ENCODE peak calls at places on chromosomes 7 and 10, in seven cellular contexts. Q is uterus, A is stomach, E is ovary, P is sigmoid colon, X is esophagus squamous epithelium, N is breast epithelium. G is an unnamed sample.

GRCh38 chr10:13831711-13832110 is 244.9 kb downstream of the PRPF18 start:
- DNase-seq in E (no peak), P (peak), Q (no peak), X (no peak), A (no peak), N (no peak), G (no peak)

GRCh38 chr10:13614530-13615332 is 28.0 kb downstream of the PRPF18 start:
- DNase-seq in E (no peak), X (no peak), A (no peak), Q (no peak), P (no peak), N (peak), G (no peak)

GRCh38 chr7:132395375-132395774 is 180.9 kb downstream of the PLXNA4 start:
- DNase-seq in A (no peak), X (no peak), E (no peak), Q (no peak), P (no peak), N (no peak), G (no peak)

GRCh38 chr10:21769041-21769440 is 234.5 kb downstream of the DNAJC1 start:
- DNase-seq in P (no peak), A (no peak), Q (no peak), X (no peak), N (no peak), E (no peak), G (no peak)

GRCh38 chr7:31192996-31193395 is 140.9 kb downstream of the ADCYAP1R1 start:
- DNase-seq in A (peak), Q (no peak), N (peak), P (no peak), X (no peak), E (peak), G (no peak)

GRCh38 chr7:73577627-73578341 is 595 bp downstream of the TBL2 start:
- DNase-seq in N (no peak), A (no peak), Q (no peak), E (no peak), X (no peak), P (no peak), G (no peak)

GRCh38 chr10:30390207-30390606 is 41.1 kb upstream of the MTPAP start:
- DNase-seq in X (no peak), Q (no peak), E (no peak), N (no peak), P (no peak), A (no peak), G (no peak)

GRCh38 chr10:17651891-17652290 is 7.9 kb downstream of the STAM start:
- DNase-seq in N (no peak), X (no peak), Q (no peak), E (no peak), P (no peak), A (no peak), G (no peak)

GRCh38 chr7:38512704-38513103 is 118.5 kb downstream of the AMPH start:
- DNase-seq in Q (no peak), E (no peak), A (no peak), P (no peak), N (no peak), X (no peak), G (no peak)

GRCh38 chr10:3747248-3747960 is 37.6 kb downstream of the KLF6 start:
- DNase-seq in Q (no peak), X (no peak), E (no peak), N (no peak), A (no peak), P (no peak), G (no peak)

GRCh38 chr7:30114536-30115258 is 20.1 kb upstream of the MTURN start:
- DNase-seq in E (no peak), P (no peak), X (no peak), N (no peak), Q (no peak), A (no peak), G (no peak)

GRCh38 chr7:36207451-36208291 is 54.6 kb downstream of the EEPD1 start:
- DNase-seq in X (no peak), Q (no peak), N (no peak), E (peak), A (peak), P (peak), G (no peak)

GRCh38 chr7:130386876-130387275 is 6.6 kb downstream of the CPA1 start:
- DNase-seq in E (no peak), N (no peak), P (peak), X (no peak), A (no peak), Q (no peak), G (no peak)

GRCh38 chr10:50604823-50605222 is 18.9 kb downstream of the SGMS1 start:
- DNase-seq in P (no peak), A (no peak), N (no peak), X (no peak), Q (no peak), E (no peak), G (no peak)

GRCh38 chr7:39238209-39238869 is 260.6 kb downstream of the POU6F2 start:
- DNase-seq in Q (no peak), A (no peak), E (no peak), N (no peak), X (no peak), P (no peak), G (no peak)

GRCh38 chr10:22252801-22253577 is 35.2 kb upstream of the EBLN1 start:
- DNase-seq in N (no peak), A (peak), P (peak), E (peak), X (no peak), Q (peak), G (no peak)

GRCh38 chr7:123770378-123770777 is 21.6 kb upstream of the WASL start:
- DNase-seq in P (no peak), A (no peak), E (no peak), Q (no peak), N (no peak), X (no peak), G (no peak)

GRCh38 chr7:76265299-76265698 is 37.2 kb upstream of the HSPB1 start:
- DNase-seq in N (no peak), Q (no peak), E (no peak), P (no peak), A (no peak), X (no peak), G (no peak)

GRCh38 chr7:82049442-82049841 is 279.6 kb upstream of the HGF start:
- DNase-seq in A (no peak), P (no peak), N (no peak), E (no peak), X (no peak), Q (no peak), G (no peak)

GRCh38 chr7:738723-739454 is 11.8 kb upstream of the PRKAR1B start:
- DNase-seq in P (peak), A (no peak), E (no peak), Q (no peak), X (no peak), N (peak), G (no peak)

GRCh38 chr7:156751319-156751718 is 110.7 kb downstream of the RNF32 start:
- DNase-seq in N (no peak), P (no peak), Q (no peak), A (no peak), X (no peak), E (no peak), G (no peak)

GRCh38 chr7:146709628-146710027 is 593.0 kb downstream of the CNTNAP2 start:
- DNase-seq in A (no peak), P (no peak), X (no peak), E (no peak), Q (no peak), N (no peak), G (no peak)

GRCh38 chr10:50636576-50636975 is 12.8 kb upstream of the SGMS1 start:
- DNase-seq in P (no peak), A (no peak), Q (no peak), N (no peak), E (no peak), X (no peak), G (no peak)

GRCh38 chr10:77825965-77826364 is 100.6 kb downstream of the DLG5 start:
- DNase-seq in X (no peak), Q (no peak), A (no peak), P (no peak), N (no peak), E (no peak), G (no peak)

DNA sequence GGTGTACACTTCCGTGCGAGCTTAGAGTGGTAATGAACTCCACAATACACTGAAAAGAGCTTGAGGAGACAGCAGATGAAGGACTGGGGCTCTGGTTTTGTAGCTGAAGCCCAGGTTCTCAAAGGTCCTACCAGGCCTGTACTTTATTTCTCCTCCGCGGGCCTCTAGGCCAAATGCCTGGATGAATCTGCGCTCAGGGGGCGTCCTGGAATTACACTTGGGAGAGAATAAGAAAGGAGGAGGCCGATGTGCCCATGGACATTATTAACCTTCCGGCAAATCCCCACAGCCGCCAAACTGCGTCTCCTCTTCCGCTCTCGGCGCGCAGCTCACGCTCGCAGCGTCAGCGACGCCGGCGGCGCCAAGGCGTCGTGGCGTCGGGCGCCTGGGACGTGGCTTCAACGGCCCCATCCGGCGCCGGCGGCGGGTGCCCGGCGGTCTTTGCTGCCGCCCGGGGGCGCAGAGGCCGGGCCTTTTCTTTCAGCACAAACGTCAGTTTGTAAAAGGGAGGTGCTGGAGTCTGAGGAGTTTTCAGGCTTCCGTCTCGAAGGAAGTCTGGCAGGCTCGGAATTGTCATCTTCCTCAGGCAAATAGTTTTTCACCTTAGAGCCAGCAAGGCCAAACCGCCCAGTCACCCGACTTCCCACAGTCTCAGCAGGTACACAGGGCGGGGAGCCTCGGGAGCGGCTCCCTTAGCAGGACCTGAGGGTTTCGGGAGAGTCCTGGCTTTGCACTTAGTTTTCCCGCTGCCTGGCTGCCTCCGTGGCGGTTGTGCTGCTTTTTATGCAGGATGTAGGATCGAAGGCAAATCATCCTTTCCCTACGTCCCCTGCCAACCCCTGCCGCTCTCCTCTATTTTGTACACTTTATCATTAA is at the start of gene CCDC7:
- DNase-seq in A (peak), Q (peak), X (peak), E (peak), P (peak), N (peak), G (peak)
- TF ChIP-seq POLR2A in A (no peak), Q (peak), X (no peak), E (peak), P (peak), N (no peak), G (peak)

GRCh38 chr7:25851332-25852248 is 300.4 kb upstream of the NFE2L3 start:
- DNase-seq in A (peak), N (peak), Q (peak), E (peak), P (peak), X (no peak), G (no peak)
- H3K27ac ChIP-seq in A (peak), N (peak), Q (peak), E (peak), P (peak), X (peak), G (peak)

DNA sequence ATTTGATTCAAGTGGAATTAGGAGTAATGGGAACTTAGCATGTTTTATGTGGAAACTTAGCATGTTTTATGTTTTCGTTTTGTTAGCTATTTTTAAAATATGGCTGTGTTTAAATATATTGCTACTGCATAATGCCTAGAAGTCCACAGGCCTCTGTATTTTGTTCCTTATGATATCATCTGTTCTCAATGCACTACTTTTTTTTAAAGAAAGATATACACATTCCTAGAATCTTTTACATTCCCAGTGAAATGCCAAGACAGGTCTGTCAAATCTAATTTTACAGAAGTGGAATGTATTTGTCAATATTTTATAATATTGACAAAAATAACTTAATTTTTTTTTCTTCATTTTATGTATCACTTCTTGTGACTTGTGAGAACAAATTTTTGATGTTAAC is 51.6 kb downstream of the ST7 start:
- DNase-seq in N (no peak), A (no peak), Q (no peak), X (no peak), P (no peak), E (no peak), G (no peak)
- TF ChIP-seq POLR2A in N (no peak), A (no peak), Q (no peak), X (no peak), P (no peak), E (no peak), G (no peak)

GRCh38 chr7:47614450-47614849 is 32.5 kb upstream of the TNS3 start:
- DNase-seq in X (no peak), E (no peak), N (no peak), Q (no peak), A (no peak), P (no peak), G (no peak)
- H3K27ac ChIP-seq in X (no peak), E (no peak), N (no peak), Q (no peak), A (no peak), P (no peak), G (no peak)

DNA sequence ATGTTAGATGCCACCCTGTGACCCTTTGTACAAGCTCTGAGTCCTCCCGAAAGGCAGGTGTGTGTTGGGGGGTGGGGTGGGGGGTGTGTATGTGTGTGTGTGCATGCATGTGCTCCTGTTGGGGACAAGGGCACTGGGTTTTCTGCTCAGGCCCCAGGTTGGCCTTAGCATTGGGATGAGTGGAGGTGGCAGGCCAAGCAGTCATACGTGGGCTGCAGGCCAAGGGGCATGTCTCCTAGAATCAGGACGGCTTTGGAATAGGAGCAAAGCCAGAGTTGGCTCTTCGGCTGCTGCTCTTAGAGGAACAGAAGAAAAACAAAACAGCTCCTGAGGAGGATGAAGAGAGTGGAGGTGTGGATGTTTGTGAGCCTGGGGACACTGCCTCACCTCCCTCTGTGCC is 26.0 kb downstream of the HSPA12A start:
- DNase-seq in A (no peak), N (no peak), X (no peak), E (no peak), Q (no peak), P (peak), G (no peak)
- TF ChIP-seq POLR2A in A (no peak), N (no peak), X (no peak), E (no peak), Q (no peak), P (no peak), G (no peak)

G was measured in vagina.